ENCODE peak calls at places on chromosome 10, in four cellular contexts. K is cardiac fibroblast, N is psoas muscle, O is lower lobe of right lung. I is an unnamed sample.
A peak's percentile ranks its signal among the peaks of the same experiment; 100 is the strongest.

GRCh38 chr10:125629758-125630376 is 53.1 kb downstream of the TEX36 start:
- DNase-seq in O (no peak), N (no peak), K (peak; percentile 54), I (peak; percentile 3)

GRCh38 chr10:8059191-8059936 is 4.9 kb downstream of the GATA3 start:
- DNase-seq in O (no peak), K (no peak), N (no peak), I (no peak)

GRCh38 chr10:126380352-126381076 is 7.8 kb downstream of the ADAM12 start:
- DNase-seq in K (no peak), O (no peak), N (no peak), I (no peak)

GRCh38 chr10:103395754-103396066 is 565 bp downstream of the ATP5MK start:
- DNase-seq in O (no peak), N (peak; percentile 58), K (peak; percentile 27), I (no peak)

GRCh38 chr10:44572146-44572545 is 187.2 kb upstream of the CXCL12 start:
- DNase-seq in N (no peak), O (no peak), K (no peak), I (no peak)

GRCh38 chr10:15419279-15419874 is 48.3 kb upstream of the FAM171A1 start:
- DNase-seq in O (no peak), K (peak; percentile 67), N (no peak), I (no peak)

GRCh38 chr10:20040012-20040411 is 223.8 kb downstream of the PLXDC2 start:
- DNase-seq in N (no peak), O (no peak), K (peak; percentile 49), I (peak; percentile 90)

GRCh38 chr10:81957976-81958375 is 83.0 kb downstream of the NRG3 start:
- DNase-seq in O (no peak), K (peak; percentile 62), N (no peak), I (no peak)

GRCh38 chr10:78134919-78135318 is 101.3 kb downstream of the RPS24 start:
- DNase-seq in N (no peak), K (no peak), O (no peak), I (no peak)

GRCh38 chr10:124231188-124232135 is 138.1 kb upstream of the CHST15 start:
- DNase-seq in K (no peak), O (no peak), N (no peak), I (no peak)

GRCh38 chr10:85791846-85792532 is 574.6 kb downstream of the GRID1 start:
- DNase-seq in O (no peak), K (peak; percentile 2), N (peak; percentile 59), I (no peak)

GRCh38 chr10:6473901-6474370 is 106.1 kb downstream of the PRKCQ start:
- DNase-seq in K (peak; percentile 3), N (no peak), O (no peak), I (no peak)

GRCh38 chr10:17669185-17669872 is 25.4 kb downstream of the STAM start:
- DNase-seq in N (no peak), O (no peak), K (no peak), I (no peak)

GRCh38 chr10:108411181-108411580 is 1246.7 kb upstream of the SORCS1 start:
- DNase-seq in N (no peak), O (no peak), K (no peak), I (no peak)

GRCh38 chr10:91590142-91590903 is 42.5 kb downstream of the PPP1R3C start:
- DNase-seq in O (peak; percentile 48), N (peak; percentile 66), K (peak; percentile 89), I (no peak)

GRCh38 chr10:102744374-102745051 is 765 bp downstream of the WBP1L start:
- DNase-seq in N (peak; percentile 66), O (no peak), K (peak; percentile 32), I (no peak)

GRCh38 chr10:6299234-6299633 is 96.5 kb downstream of the PFKFB3 start:
- DNase-seq in K (no peak), O (no peak), N (no peak), I (peak; percentile 93)

GRCh38 chr10:26528715-26529393 is 90.7 kb downstream of the APBB1IP start:
- DNase-seq in N (no peak), K (no peak), O (no peak), I (no peak)

GRCh38 chr10:84353052-84353803 is 24.8 kb downstream of the CCSER2 start:
- DNase-seq in O (no peak), K (no peak), N (no peak), I (no peak)

GRCh38 chr10:3803295-3803883 is 18.4 kb upstream of the KLF6 start:
- DNase-seq in N (peak; percentile 47), K (peak; percentile 71), O (no peak), I (no peak)

GRCh38 chr10:88833722-88834121 is 17.9 kb downstream of the ANKRD22 start:
- DNase-seq in K (no peak), N (no peak), O (no peak), I (no peak)

GRCh38 chr10:92464364-92464763 is 109.5 kb downstream of the IDE start:
- DNase-seq in O (no peak), N (no peak), K (no peak), I (no peak)

GRCh38 chr10:44293842-44294241 is 91.1 kb downstream of the CXCL12 start:
- DNase-seq in K (peak; percentile 96), O (peak; percentile 69), N (peak; percentile 67), I (peak; percentile 64)

GRCh38 chr10:6035101-6035834 is 26.9 kb downstream of the IL2RA start:
- DNase-seq in N (no peak), O (no peak), K (no peak), I (no peak)

GRCh38 chr10:117237401-117237991 is 3.4 kb upstream of the SLC18A2 start:
- DNase-seq in O (no peak), K (no peak), N (no peak), I (no peak)

GRCh38 chr10:58275908-58276307 is 6.9 kb downstream of the CISD1 start:
- DNase-seq in K (peak; percentile 33), O (no peak), N (no peak), I (no peak)

GRCh38 chr10:43712821-43713584 is 64.3 kb upstream of the ZNF32 start:
- DNase-seq in N (no peak), O (no peak), K (no peak), I (no peak)

GRCh38 chr10:110361800-110362456 is 57.2 kb upstream of the SMNDC1 start:
- DNase-seq in N (no peak), K (no peak), O (no peak), I (no peak)

GRCh38 chr10:29535778-29536459 is 98.9 kb downstream of the SVIL start:
- DNase-seq in O (peak; percentile 72), N (no peak), K (no peak), I (no peak)

GRCh38 chr10:105834261-105835059 is 1193.4 kb downstream of the SORCS3 start:
- DNase-seq in N (no peak), K (no peak), O (no peak), I (no peak)

GRCh38 chr10:3548702-3549101 is 236.3 kb downstream of the KLF6 start:
- DNase-seq in N (no peak), O (no peak), K (peak; percentile 50), I (no peak)

GRCh38 chr10:83274088-83274487 is 865.2 kb upstream of the GHITM start:
- DNase-seq in K (no peak), N (no peak), O (no peak), I (no peak)

GRCh38 chr10:79342295-79342761 is 4.9 kb upstream of the PPIF start:
- DNase-seq in O (no peak), K (no peak), N (no peak), I (no peak)

GRCh38 chr10:11482306-11482705 is 129.1 kb downstream of the USP6NL start:
- DNase-seq in O (no peak), K (no peak), N (no peak), I (no peak)
- TF ChIP-seq CTCF in O (no peak), K (no peak), N (no peak), I (no peak)

GRCh38 chr10:70232155-70232858 is 922 bp downstream of the PPA1 start:
- DNase-seq in O (peak; percentile 68), K (peak; percentile 51), N (peak; percentile 62), I (no peak)
- H3K4me3 ChIP-seq in O (peak overlapping the region; percentile 79), K (peak overlapping the region; percentile 81), N (peak overlapping the region; percentile 93), I (peak overlapping the region; percentile 100)

GRCh38 chr10:76184647-76185046 is 753.2 kb downstream of the LRMDA start:
- DNase-seq in K (no peak), O (no peak), N (no peak), I (no peak)
- TF ChIP-seq CTCF in K (no peak), O (no peak), N (no peak), I (no peak)

GRCh38 chr10:35463105-35463867 is 127.0 kb downstream of the CCNY start:
- DNase-seq in N (no peak), K (no peak), O (no peak), I (no peak)
- H3K4me3 ChIP-seq in N (no peak overlapping the region), K (no peak overlapping the region), O (no peak overlapping the region), I (no peak overlapping the region)

DNA sequence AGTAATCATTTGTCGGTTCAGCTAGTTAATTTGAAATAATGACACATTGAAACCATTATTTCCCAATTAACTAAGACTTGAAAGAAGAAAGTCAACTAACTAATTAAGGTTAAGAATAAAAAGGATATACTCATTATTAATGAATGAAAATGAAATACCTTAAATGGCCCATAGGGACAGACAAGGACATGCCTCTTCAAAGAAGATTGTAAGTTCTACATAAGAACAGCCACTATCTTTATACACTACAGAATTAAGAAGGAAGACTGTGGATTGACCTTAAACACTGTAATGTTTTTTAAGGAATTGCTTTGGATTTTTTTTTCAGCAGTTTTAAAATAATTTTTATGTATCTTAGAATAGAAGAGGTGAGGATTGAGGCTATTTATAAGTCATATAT is 60.7 kb downstream of the CSTF2T start:
- DNase-seq in O (no peak), K (no peak), N (no peak), I (no peak)
- TF ChIP-seq CTCF in O (no peak), K (peak; percentile 18), N (peak; percentile 8), I (no peak)

GRCh38 chr10:132187421-132188138 is 832 bp downstream of the DPYSL4 start:
- DNase-seq in N (no peak), O (no peak), K (no peak), I (no peak)
- H3K4me3 ChIP-seq in N (peak overlapping the region; percentile 53), O (peak overlapping the region; percentile 51), K (peak overlapping the region; percentile 58), I (no peak overlapping the region)

GRCh38 chr10:99433378-99434020 is 3.1 kb upstream of the GOT1 start:
- DNase-seq in K (no peak), O (no peak), N (no peak), I (no peak)
- TF ChIP-seq CTCF in K (peak; percentile 16), O (no peak), N (peak; percentile 37), I (peak; percentile 59)

GRCh38 chr10:22657566-22658190 is 56.7 kb downstream of the PIP4K2A start:
- DNase-seq in N (no peak), O (no peak), K (peak; percentile 76), I (no peak)
- H3K4me3 ChIP-seq in N (no peak overlapping the region), O (no peak overlapping the region), K (no peak overlapping the region), I (no peak overlapping the region)

DNA sequence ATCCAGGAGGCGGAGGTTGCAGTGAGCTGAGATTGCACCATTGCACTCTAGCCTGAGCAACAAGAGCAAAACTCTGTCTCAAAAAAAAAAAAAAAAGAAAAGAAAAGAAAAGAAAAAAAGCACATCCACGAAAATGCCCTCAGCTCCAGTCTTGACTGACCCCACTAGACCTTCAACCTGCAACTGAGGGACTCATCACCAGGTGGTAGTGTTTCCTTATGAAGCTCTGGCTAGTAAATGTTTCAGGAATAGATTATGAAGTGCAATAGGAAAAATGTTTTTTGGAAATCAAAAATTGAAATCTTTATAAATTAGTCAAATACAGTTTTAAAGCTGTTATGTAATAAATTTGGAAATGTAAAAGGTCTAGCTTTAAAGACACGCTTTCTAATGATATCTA is 22.4 kb downstream of the TLL2 start:
- DNase-seq in O (no peak), K (no peak), N (no peak), I (no peak)
- TF ChIP-seq CTCF in O (no peak), K (no peak), N (peak; percentile 39), I (peak; percentile 66)